ENCODE peak calls at places on chromosome 16, in eight cellular contexts. K is GM12878, Y is WTC11, F is IMR-90, B is H1, R is SK-N-SH, J is HepG2, L is K562. A is an unnamed sample.

GRCh38 chr16:2960183-2961010 is 3.7 kb upstream of the KREMEN2 start:
- DNase-seq in L (no peak), B (no peak), K (no peak), Y (no peak), R (no peak), F (no peak), J (no peak), A (no peak)

GRCh38 chr16:1180772-1181714 is 28.1 kb downstream of the CACNA1H start:
- DNase-seq in B (no peak), R (no peak), L (no peak), J (no peak), F (no peak), Y (no peak), K (no peak), A (no peak)

GRCh38 chr16:66473654-66474519 is 46.8 kb downstream of the BEAN1 start:
- DNase-seq in F (no peak), B (peak; percentile 33), J (no peak), R (no peak), K (no peak), Y (no peak), L (no peak), A (no peak)

GRCh38 chr16:67112591-67113399 is 3.1 kb downstream of the PHAF1 start:
- DNase-seq in R (no peak), K (no peak), J (peak; percentile 62), B (no peak), Y (no peak), F (no peak), L (peak; percentile 24), A (no peak)

GRCh38 chr16:80518436-80518835 is 22.4 kb upstream of the DYNLRB2 start:
- DNase-seq in L (no peak), F (peak; percentile 11), B (no peak), R (no peak), Y (no peak), K (no peak), J (no peak), A (no peak)

GRCh38 chr16:76676356-76676755 is 399.2 kb downstream of the CNTNAP4 start:
- DNase-seq in B (no peak), K (no peak), L (no peak), R (no peak), Y (no peak), F (no peak), J (no peak), A (no peak)

GRCh38 chr16:67185003-67185865 is 1.5 kb upstream of the MATCAP1 start:
- DNase-seq in L (peak; percentile 94), Y (peak; percentile 98), K (no peak), F (peak; percentile 91), R (peak; percentile 73), B (peak; percentile 97), J (peak; percentile 86), A (peak; percentile 91)

GRCh38 chr16:22347100-22347820 is 27.2 kb downstream of the CDR2 start:
- DNase-seq in B (no peak), R (no peak), J (no peak), K (no peak), F (no peak), L (no peak), Y (no peak), A (no peak)

GRCh38 chr16:77793417-77793816 is 5.1 kb downstream of the VAT1L start:
- DNase-seq in B (no peak), Y (no peak), J (no peak), L (no peak), K (no peak), F (no peak), R (no peak), A (no peak)

GRCh38 chr16:20504418-20504817 is 53.1 kb downstream of the ACSM2A start:
- DNase-seq in L (no peak), J (no peak), R (no peak), Y (no peak), B (no peak), F (no peak), K (no peak), A (no peak)

GRCh38 chr16:1102921-1103648 is 7.0 kb upstream of the C1QTNF8 start:
- DNase-seq in F (no peak), J (no peak), L (peak; percentile 68), K (no peak), Y (peak; percentile 73), B (peak; percentile 94), R (peak; percentile 93), A (no peak)

GRCh38 chr16:58502217-58502921 is 2.4 kb downstream of the NDRG4 start:
- DNase-seq in B (no peak), Y (no peak), L (no peak), F (no peak), J (no peak), R (no peak), K (no peak), A (no peak)

GRCh38 chr16:73025111-73025505 is 22.8 kb downstream of the ZFHX3 start:
- DNase-seq in J (no peak), L (no peak), B (no peak), R (no peak), K (no peak), F (no peak), Y (no peak), A (no peak)

GRCh38 chr16:75392911-75393310 is 40.4 kb downstream of the CFDP1 start:
- DNase-seq in Y (no peak), B (no peak), L (no peak), J (no peak), R (no peak), K (no peak), F (no peak), A (no peak)

GRCh38 chr16:22326771-22327445 is 29.7 kb downstream of the POLR3E start:
- DNase-seq in R (no peak), J (no peak), Y (no peak), L (no peak), B (no peak), F (no peak), K (no peak), A (no peak)

GRCh38 chr16:48511071-48511540 is 98.9 kb downstream of the N4BP1 start:
- DNase-seq in B (no peak), Y (no peak), J (no peak), R (no peak), F (peak; percentile 68), L (no peak), K (no peak), A (no peak)

GRCh38 chr16:24776486-24777220 is 47.2 kb downstream of the TNRC6A start:
- DNase-seq in L (no peak), J (no peak), Y (no peak), R (peak; percentile 47), K (no peak), B (no peak), F (peak; percentile 33), A (no peak)

GRCh38 chr16:24524855-24525652 is 14.3 kb upstream of the RBBP6 start:
- DNase-seq in K (no peak), F (no peak), J (peak; percentile 44), Y (no peak), R (no peak), B (no peak), L (no peak), A (no peak)

GRCh38 chr16:50318796-50319578 is 49.8 kb downstream of the BRD7 start:
- DNase-seq in Y (no peak), J (no peak), F (no peak), L (no peak), K (no peak), R (no peak), B (no peak), A (no peak)

GRCh38 chr16:88719267-88719932 is 13.1 kb downstream of the CTU2 start:
- DNase-seq in Y (no peak), L (no peak), F (no peak), B (no peak), J (no peak), R (no peak), K (no peak), A (no peak)

GRCh38 chr16:31390504-31391043 is 2.6 kb upstream of the ITGAD start:
- DNase-seq in L (no peak), Y (no peak), J (no peak), B (no peak), R (no peak), K (no peak), F (no peak), A (no peak)

GRCh38 chr16:69324585-69325253 is 5.7 kb downstream of the PDF start:
- DNase-seq in J (no peak), K (no peak), Y (no peak), L (no peak), F (no peak), B (no peak), R (no peak), A (no peak)

GRCh38 chr16:4182581-4183257 is 59.2 kb downstream of the SRL start:
- DNase-seq in J (no peak), K (no peak), L (no peak), Y (no peak), B (no peak), R (no peak), F (no peak), A (no peak)

GRCh38 chr16:85986931-85987749 is 88.2 kb downstream of the IRF8 start:
- DNase-seq in K (no peak), R (peak; percentile 78), J (peak; percentile 12), F (no peak), Y (peak; percentile 47), B (peak; percentile 72), L (peak; percentile 31), A (no peak)
- TF ChIP-seq USF2 in K (no peak), R (no peak), J (no peak), F (no peak), Y (no peak), B (no peak), L (no peak), A (no peak)

GRCh38 chr16:83574388-83574787 is 233.4 kb upstream of the HSBP1 start:
- DNase-seq in Y (peak; percentile 36), R (no peak), K (no peak), B (no peak), J (no peak), L (no peak), F (peak; percentile 96), A (no peak)
- TF ChIP-seq USF2 in Y (no peak), R (no peak), K (no peak), B (no peak), J (no peak), L (no peak), F (no peak), A (no peak)

GRCh38 chr16:28260193-28260592 is 32.1 kb upstream of the SBK1 start:
- DNase-seq in L (no peak), K (no peak), Y (no peak), F (no peak), B (no peak), J (no peak), R (no peak), A (no peak)

GRCh38 chr16:28259781-28260150 is 32.6 kb upstream of the SBK1 start:
- DNase-seq in F (no peak), K (no peak), L (no peak), Y (no peak), R (no peak), J (no peak), B (no peak), A (no peak)

GRCh38 chr16:28263305-28263704 is 29.0 kb upstream of the SBK1 start:
- DNase-seq in K (no peak), L (no peak), B (no peak), Y (no peak), F (no peak), R (no peak), J (no peak), A (no peak)

GRCh38 chr16:28259091-28259780 is 33.1 kb upstream of the SBK1 start:
- DNase-seq in L (no peak), J (no peak), R (peak; percentile 21), F (no peak), Y (no peak), B (no peak), K (no peak), A (no peak)

GRCh38 chr16:28261916-28262315 is 30.4 kb upstream of the SBK1 start:
- DNase-seq in L (no peak), Y (no peak), F (no peak), K (no peak), J (no peak), R (no peak), B (no peak), A (no peak)
- TF ChIP-seq USF2 in L (no peak), Y (no peak), F (no peak), K (no peak), J (no peak), R (no peak), B (no peak), A (no peak)

GRCh38 chr16:27223226-27223610 is 19.9 kb downstream of the KDM8 start:
- DNase-seq in L (no peak), J (no peak), K (no peak), B (no peak), Y (no peak), F (no peak), R (no peak), A (no peak)
- TF ChIP-seq USF2 in L (no peak), J (no peak), K (no peak), B (no peak), Y (no peak), F (no peak), R (no peak), A (no peak)